ENCODE peak calls at places on chromosomes 7 and 10, in five cellular contexts. T is A673, I is PC-9, V is cardiac fibroblast, Z is cardiac muscle cell. U is an unnamed sample.

GRCh38 chr7:106216517-106217088 is 68.2 kb downstream of the NAMPT start:
- DNase-seq in Z (no peak), I (peak), V (peak), T (peak), U (peak)

GRCh38 chr7:46651561-46652088 is 730.6 kb upstream of the IGFBP3 start:
- DNase-seq in Z (peak), T (no peak), I (peak), V (no peak), U (no peak)

GRCh38 chr10:110918269-110918632 is 729 bp downstream of the BBIP1 start:
- DNase-seq in T (peak), V (peak), Z (peak), I (peak), U (peak)

GRCh38 chr7:5296627-5297226 is 14.0 kb downstream of the SLC29A4 start:
- DNase-seq in I (no peak), V (no peak), T (peak), Z (peak), U (no peak)

GRCh38 chr10:79047875-79048638 is 20.7 kb upstream of the ZMIZ1 start:
- DNase-seq in I (no peak), Z (no peak), V (no peak), T (no peak), U (no peak)

GRCh38 chr7:7653568-7654187 is 13.1 kb downstream of the UMAD1 start:
- DNase-seq in V (no peak), Z (peak), I (no peak), T (peak), U (no peak)

GRCh38 chr7:95904099-95904498 is 131.7 kb downstream of the DYNC1I1 start:
- DNase-seq in T (no peak), V (no peak), I (no peak), Z (no peak), U (no peak)

GRCh38 chr7:73635428-73636200 is 11.3 kb upstream of the MLXIPL start:
- DNase-seq in V (no peak), T (no peak), I (no peak), Z (no peak), U (no peak)

GRCh38 chr10:131739201-131739600 is 161.6 kb upstream of the PPP2R2D start:
- DNase-seq in I (no peak), Z (no peak), T (no peak), V (no peak), U (no peak)

GRCh38 chr10:33807527-33808377 is 473.3 kb upstream of the NRP1 start:
- DNase-seq in V (no peak), Z (no peak), I (no peak), T (no peak), U (no peak)

DNA sequence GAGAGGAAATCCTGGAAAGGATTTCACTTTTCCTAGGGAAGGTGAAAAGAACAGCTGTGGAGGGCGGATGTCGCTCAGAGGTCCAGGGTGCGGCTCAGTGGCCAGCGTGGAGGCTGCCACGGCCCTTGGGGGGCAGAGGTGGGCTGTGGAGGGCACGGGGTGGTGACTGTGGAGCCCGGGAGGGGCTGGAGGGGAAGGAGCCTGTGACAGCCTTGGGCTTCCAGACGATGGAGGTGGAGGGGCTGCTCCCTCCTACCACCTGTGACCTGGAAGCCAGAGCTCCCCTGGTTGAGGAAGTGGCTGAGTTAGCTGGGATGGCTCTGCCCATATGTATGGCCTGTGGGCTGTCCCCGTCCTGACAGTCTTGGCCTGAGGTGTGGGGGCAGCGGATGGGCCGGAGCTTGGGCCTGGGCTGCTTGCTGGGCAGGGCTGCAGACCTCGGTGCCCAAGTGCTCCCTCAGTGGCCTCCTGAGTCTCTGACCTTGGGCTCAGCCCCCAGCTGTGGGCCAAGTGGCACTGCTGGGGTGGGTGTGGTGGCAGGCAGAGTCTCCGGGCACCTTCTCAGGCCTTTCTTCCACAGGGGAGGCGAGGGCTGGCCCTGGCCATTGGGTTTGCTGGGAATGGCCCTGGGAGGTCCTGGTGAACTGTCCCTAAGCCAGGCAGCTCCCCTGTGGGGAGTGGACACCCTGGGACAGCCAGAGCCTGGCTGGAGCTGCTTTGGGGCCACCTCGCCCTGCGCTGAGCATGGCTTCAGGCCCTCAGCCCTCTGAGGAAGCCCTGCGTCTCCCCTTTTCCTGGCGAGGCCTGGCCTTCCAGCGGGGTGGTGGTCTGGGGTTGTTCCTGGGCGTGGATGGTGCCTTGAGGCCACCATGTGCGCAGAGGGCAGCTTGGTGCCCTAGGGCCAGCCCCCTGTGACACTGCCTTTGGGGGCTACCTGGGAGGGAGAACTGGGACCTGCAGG is 3.9 kb downstream of the BRI3 start:
- DNase-seq in I (no peak), Z (no peak), V (no peak), T (no peak), U (no peak)
- H3K4me3 ChIP-seq in I (peak), Z (no peak), V (peak), T (no peak), U (no peak)

GRCh38 chr10:5515948-5516761 is 8.6 kb upstream of the CALML3 start:
- DNase-seq in I (no peak), T (no peak), Z (no peak), V (no peak), U (no peak)

GRCh38 chr10:5522913-5523560 is 1.7 kb upstream of the CALML3 start:
- DNase-seq in T (no peak), V (no peak), Z (no peak), I (no peak), U (no peak)

GRCh38 chr10:5518143-5518542 is 6.6 kb upstream of the CALML3 start:
- DNase-seq in Z (no peak), I (no peak), T (no peak), V (no peak), U (no peak)

GRCh38 chr10:5517546-5517945 is 7.2 kb upstream of the CALML3 start:
- DNase-seq in Z (no peak), T (no peak), V (no peak), I (no peak), U (no peak)

GRCh38 chr10:5519054-5519453 is 5.7 kb upstream of the CALML3 start:
- DNase-seq in T (no peak), I (no peak), Z (no peak), V (no peak), U (no peak)
- TF ChIP-seq CTCF in T (no peak), I (no peak), Z (no peak), V (no peak), U (no peak)

DNA sequence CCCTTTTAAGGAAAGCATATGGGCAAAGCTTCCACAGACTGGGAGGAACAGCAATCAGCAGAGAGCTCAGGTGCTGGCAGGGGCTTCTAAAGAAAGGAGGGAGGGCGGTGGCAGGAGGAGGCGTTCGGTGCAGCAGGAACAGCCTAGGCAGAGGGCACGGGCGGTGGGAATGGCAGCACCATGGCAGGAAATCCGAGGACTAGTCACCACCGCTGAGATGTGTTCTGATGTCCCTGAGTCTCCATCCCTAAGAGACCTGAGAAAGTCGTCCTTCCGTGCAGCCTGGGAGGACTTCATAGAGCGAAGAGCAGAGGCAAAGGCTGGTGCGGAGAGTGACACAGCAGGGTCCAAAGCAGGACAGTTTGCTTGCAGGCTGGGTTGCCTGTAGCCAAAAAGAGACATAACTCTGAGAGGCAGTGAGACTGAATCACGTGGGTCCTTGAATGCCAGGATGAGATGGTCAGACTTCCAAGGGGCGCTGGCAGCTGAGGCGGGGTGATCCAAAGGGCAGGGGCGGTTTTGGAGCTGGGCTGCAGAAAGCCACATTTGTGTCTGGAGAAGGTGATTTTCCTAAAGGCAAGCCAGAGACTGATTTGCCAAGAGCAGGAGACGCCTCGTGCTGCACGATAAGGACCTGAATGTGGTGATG is 35.8 kb upstream of the GRID1 start:
- DNase-seq in T (no peak), I (no peak), V (peak), Z (no peak), U (peak)
- H3K4me3 ChIP-seq in T (no peak), I (no peak), V (no peak), Z (no peak), U (peak)

DNA sequence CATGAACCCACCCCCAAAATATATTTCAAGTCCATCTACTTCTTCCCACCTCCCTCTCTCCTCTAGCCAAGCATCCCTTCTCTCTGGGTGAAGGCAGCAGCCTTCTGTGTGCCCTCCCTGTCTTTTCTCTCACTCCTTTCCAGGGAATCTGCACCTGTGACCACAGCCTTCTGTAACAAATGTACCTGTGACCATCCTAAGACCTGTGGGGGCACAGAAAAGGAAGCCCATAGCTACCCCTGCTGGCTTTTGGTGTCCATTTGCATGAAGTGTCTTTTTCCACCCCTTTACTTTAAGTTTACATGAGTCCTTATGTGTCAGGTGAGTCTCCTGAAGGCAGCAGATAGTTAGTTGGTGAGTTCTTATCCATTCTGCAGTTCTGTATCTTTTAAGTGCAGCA is 2.0 kb upstream of the TBXAS1 start:
- DNase-seq in T (no peak), V (no peak), I (no peak), Z (no peak), U (no peak)
- TF ChIP-seq CTCF in T (no peak), V (no peak), I (no peak), Z (no peak), U (no peak)